ENCODE peak calls at places on chromosomes 2 and 18, in seven cellular contexts. One of them, this sample, is unnamed.

GRCh38 chr2:61016392-61017002 is 1.0 kb upstream of the PEX13 start:
- DNase-seq in K562: no peak
- DNase-seq in endothelial cell of umbilical vein: peak
- DNase-seq in HCT116: no peak
- DNase-seq in GM23338: peak
- DNase-seq in HepG2: peak
- DNase-seq in GM12878: no peak
- DNase-seq in this sample: no peak

GRCh38 chr2:37589298-37589697 is 82.1 kb downstream of the CDC42EP3 start:
- DNase-seq in HepG2: no peak
- DNase-seq in GM23338: no peak
- DNase-seq in HCT116: no peak
- DNase-seq in GM12878: no peak
- DNase-seq in K562: no peak
- DNase-seq in endothelial cell of umbilical vein: no peak
- DNase-seq in this sample: no peak

GRCh38 chr2:23925702-23926288 is 1.1 kb downstream of the ATAD2B start:
- DNase-seq in K562: peak
- DNase-seq in GM23338: peak
- DNase-seq in endothelial cell of umbilical vein: peak
- DNase-seq in HepG2: peak
- DNase-seq in GM12878: peak
- DNase-seq in HCT116: no peak
- DNase-seq in this sample: no peak

GRCh38 chr2:317501-318424 is 29.9 kb upstream of the ALKAL2 start:
- DNase-seq in GM12878: no peak
- DNase-seq in GM23338: peak
- DNase-seq in K562: peak
- DNase-seq in HCT116: no peak
- DNase-seq in endothelial cell of umbilical vein: no peak
- DNase-seq in HepG2: no peak
- DNase-seq in this sample: no peak

GRCh38 chr2:47819834-47820233 is 36.9 kb downstream of the MSH6 start:
- DNase-seq in GM23338: no peak
- DNase-seq in GM12878: no peak
- DNase-seq in HCT116: no peak
- DNase-seq in K562: no peak
- DNase-seq in endothelial cell of umbilical vein: no peak
- DNase-seq in HepG2: no peak
- DNase-seq in this sample: no peak

GRCh38 chr2:142307086-142307485 is 176.3 kb upstream of the LRP1B start:
- DNase-seq in HepG2: no peak
- DNase-seq in GM23338: no peak
- DNase-seq in K562: no peak
- DNase-seq in endothelial cell of umbilical vein: no peak
- DNase-seq in GM12878: no peak
- DNase-seq in HCT116: no peak
- DNase-seq in this sample: no peak

GRCh38 chr2:198374375-198375072 is 570.1 kb downstream of the PLCL1 start:
- DNase-seq in HCT116: no peak
- DNase-seq in K562: peak
- DNase-seq in HepG2: peak
- DNase-seq in GM23338: peak
- DNase-seq in GM12878: no peak
- DNase-seq in endothelial cell of umbilical vein: peak
- DNase-seq in this sample: peak

GRCh38 chr2:19086351-19086750 is 272.1 kb downstream of the OSR1 start:
- DNase-seq in K562: no peak
- DNase-seq in endothelial cell of umbilical vein: no peak
- DNase-seq in HepG2: no peak
- DNase-seq in HCT116: no peak
- DNase-seq in GM12878: no peak
- DNase-seq in GM23338: peak
- DNase-seq in this sample: no peak

GRCh38 chr2:28695245-28695647 is 56.4 kb upstream of the PPP1CB start:
- DNase-seq in HepG2: no peak
- DNase-seq in GM23338: peak
- DNase-seq in GM12878: no peak
- DNase-seq in K562: no peak
- DNase-seq in endothelial cell of umbilical vein: no peak
- DNase-seq in HCT116: no peak
- DNase-seq in this sample: no peak

GRCh38 chr2:192314800-192315481 is 120.2 kb upstream of the TMEFF2 start:
- DNase-seq in GM23338: no peak
- DNase-seq in GM12878: no peak
- DNase-seq in HepG2: no peak
- DNase-seq in K562: no peak
- DNase-seq in HCT116: no peak
- DNase-seq in endothelial cell of umbilical vein: no peak
- DNase-seq in this sample: no peak

GRCh38 chr2:230694241-230694640 is 18.4 kb upstream of the CAB39 start:
- DNase-seq in endothelial cell of umbilical vein: no peak
- DNase-seq in HCT116: no peak
- DNase-seq in K562: no peak
- DNase-seq in GM23338: no peak
- DNase-seq in GM12878: no peak
- DNase-seq in HepG2: no peak
- DNase-seq in this sample: no peak

GRCh38 chr2:59176737-59177136 is 935.6 kb upstream of the FANCL start:
- DNase-seq in GM12878: no peak
- DNase-seq in GM23338: peak
- DNase-seq in HepG2: no peak
- DNase-seq in HCT116: no peak
- DNase-seq in K562: peak
- DNase-seq in endothelial cell of umbilical vein: no peak
- DNase-seq in this sample: no peak

GRCh38 chr18:44955825-44956224 is 275.1 kb downstream of the SETBP1 start:
- DNase-seq in endothelial cell of umbilical vein: no peak
- DNase-seq in GM12878: no peak
- DNase-seq in HepG2: no peak
- DNase-seq in HCT116: no peak
- DNase-seq in K562: no peak
- DNase-seq in GM23338: no peak
- DNase-seq in this sample: no peak

GRCh38 chr2:166413255-166413654 is 37.5 kb upstream of the SCN9A start:
- DNase-seq in endothelial cell of umbilical vein: no peak
- DNase-seq in GM23338: no peak
- DNase-seq in K562: peak
- DNase-seq in GM12878: no peak
- DNase-seq in HepG2: no peak
- DNase-seq in HCT116: no peak
- DNase-seq in this sample: no peak

GRCh38 chr2:9692392-9693137 is 61.8 kb upstream of the YWHAQ start:
- DNase-seq in endothelial cell of umbilical vein: no peak
- DNase-seq in HCT116: no peak
- DNase-seq in HepG2: no peak
- DNase-seq in GM23338: peak
- DNase-seq in K562: no peak
- DNase-seq in GM12878: no peak
- DNase-seq in this sample: no peak

GRCh38 chr2:217331577-217332139 is 471.8 kb upstream of the TNP1 start:
- DNase-seq in HepG2: peak
- DNase-seq in HCT116: no peak
- DNase-seq in GM12878: no peak
- DNase-seq in K562: no peak
- DNase-seq in GM23338: peak
- DNase-seq in endothelial cell of umbilical vein: peak
- DNase-seq in this sample: no peak

GRCh38 chr2:28359222-28360065 is 33.2 kb upstream of the FOSL2 start:
- DNase-seq in GM12878: peak
- DNase-seq in K562: peak
- DNase-seq in HepG2: peak
- DNase-seq in GM23338: no peak
- DNase-seq in endothelial cell of umbilical vein: peak
- DNase-seq in HCT116: no peak
- DNase-seq in this sample: no peak

GRCh38 chr2:9594361-9595063 is 36.3 kb downstream of the YWHAQ start:
- DNase-seq in K562: peak
- DNase-seq in HCT116: peak
- DNase-seq in endothelial cell of umbilical vein: peak
- DNase-seq in HepG2: peak
- DNase-seq in GM23338: no peak
- DNase-seq in GM12878: no peak
- DNase-seq in this sample: no peak

GRCh38 chr2:226198956-226199355 is 600.7 kb downstream of the IRS1 start:
- DNase-seq in GM23338: no peak
- DNase-seq in K562: no peak
- DNase-seq in HCT116: no peak
- DNase-seq in HepG2: no peak
- DNase-seq in GM12878: no peak
- DNase-seq in endothelial cell of umbilical vein: no peak
- DNase-seq in this sample: no peak

GRCh38 chr2:237558918-237559645 is 7.3 kb upstream of the PRLH start:
- DNase-seq in GM23338: no peak
- DNase-seq in endothelial cell of umbilical vein: no peak
- DNase-seq in HepG2: no peak
- DNase-seq in HCT116: no peak
- DNase-seq in GM12878: no peak
- DNase-seq in K562: no peak
- DNase-seq in this sample: no peak

GRCh38 chr18:77140439-77141109 is 8.0 kb upstream of the MBP start:
- DNase-seq in HCT116: no peak
- DNase-seq in GM23338: no peak
- DNase-seq in HepG2: no peak
- DNase-seq in endothelial cell of umbilical vein: no peak
- DNase-seq in K562: no peak
- DNase-seq in GM12878: no peak
- DNase-seq in this sample: no peak

GRCh38 chr2:202831241-202831997 is 40.1 kb downstream of the ICA1L start:
- DNase-seq in K562: peak
- DNase-seq in GM23338: peak
- DNase-seq in GM12878: peak
- DNase-seq in HCT116: peak
- DNase-seq in endothelial cell of umbilical vein: peak
- DNase-seq in HepG2: peak
- DNase-seq in this sample: peak

GRCh38 chr2:42999856-43000241 is 207.5 kb upstream of the HAAO start:
- DNase-seq in K562: no peak
- DNase-seq in GM12878: no peak
- DNase-seq in endothelial cell of umbilical vein: no peak
- DNase-seq in HCT116: no peak
- DNase-seq in HepG2: no peak
- DNase-seq in GM23338: no peak
- DNase-seq in this sample: no peak

GRCh38 chr18:63197246-63197791 is 122.2 kb downstream of the BCL2 start:
- DNase-seq in GM12878: no peak
- DNase-seq in K562: no peak
- DNase-seq in endothelial cell of umbilical vein: no peak
- DNase-seq in GM23338: no peak
- DNase-seq in HCT116: no peak
- DNase-seq in HepG2: no peak
- DNase-seq in this sample: no peak

GRCh38 chr18:63199743-63200241 is 119.8 kb downstream of the BCL2 start:
- DNase-seq in K562: peak
- DNase-seq in GM12878: no peak
- DNase-seq in endothelial cell of umbilical vein: no peak
- DNase-seq in GM23338: no peak
- DNase-seq in HCT116: no peak
- DNase-seq in HepG2: no peak
- DNase-seq in this sample: no peak

GRCh38 chr18:63198098-63198760 is 121.3 kb downstream of the BCL2 start:
- DNase-seq in endothelial cell of umbilical vein: no peak
- DNase-seq in K562: no peak
- DNase-seq in HCT116: no peak
- DNase-seq in GM12878: no peak
- DNase-seq in GM23338: no peak
- DNase-seq in HepG2: no peak
- DNase-seq in this sample: no peak

GRCh38 chr18:63195410-63196159 is 124.0 kb downstream of the BCL2 start:
- DNase-seq in GM12878: no peak
- DNase-seq in HepG2: no peak
- DNase-seq in K562: no peak
- DNase-seq in endothelial cell of umbilical vein: no peak
- DNase-seq in HCT116: no peak
- DNase-seq in GM23338: no peak
- DNase-seq in this sample: no peak

GRCh38 chr18:63198868-63199742 is 120.5 kb downstream of the BCL2 start:
- DNase-seq in endothelial cell of umbilical vein: no peak
- DNase-seq in HepG2: no peak
- DNase-seq in K562: no peak
- DNase-seq in HCT116: no peak
- DNase-seq in GM23338: no peak
- DNase-seq in GM12878: no peak
- DNase-seq in this sample: no peak
- TF ChIP-seq EZH2 in endothelial cell of umbilical vein: no peak
- TF ChIP-seq EZH2 in HepG2: no peak
- TF ChIP-seq EZH2 in K562: no peak
- TF ChIP-seq EZH2 in HCT116: no peak
- TF ChIP-seq EZH2 in GM23338: no peak
- TF ChIP-seq EZH2 in GM12878: no peak
- TF ChIP-seq EZH2 in this sample: no peak

DNA sequence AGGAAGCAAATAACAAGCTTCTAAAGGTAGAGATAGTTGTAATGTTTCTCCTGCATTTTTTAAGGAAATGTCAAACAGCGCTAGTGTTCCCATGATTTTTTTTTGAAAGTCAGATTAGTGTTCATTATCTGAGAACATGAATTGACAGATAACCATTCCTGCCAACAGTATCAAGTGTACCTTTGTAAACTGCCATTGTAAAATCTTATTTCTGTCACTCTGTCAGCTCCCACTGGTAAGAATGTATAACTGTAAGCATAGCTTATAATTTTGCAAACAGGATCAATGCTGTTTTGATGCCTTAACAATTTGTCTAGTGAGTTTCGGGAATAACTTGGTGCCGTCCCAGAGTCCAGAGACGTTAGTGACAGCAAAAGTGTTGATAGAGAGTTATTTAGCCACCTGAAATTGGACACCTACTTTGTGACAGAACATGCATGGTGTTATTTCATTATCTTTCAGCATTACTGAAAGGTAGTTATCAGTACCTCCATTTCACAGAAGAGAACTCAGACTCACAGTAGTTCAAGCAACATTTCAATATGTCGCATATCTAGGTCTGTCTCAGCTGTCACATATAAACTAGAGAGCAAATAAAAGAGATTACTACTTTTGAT is 221.4 kb downstream of the THSD7B start:
- DNase-seq in GM12878: no peak
- DNase-seq in endothelial cell of umbilical vein: no peak
- DNase-seq in HepG2: no peak
- DNase-seq in HCT116: no peak
- DNase-seq in K562: no peak
- DNase-seq in GM23338: no peak
- DNase-seq in this sample: no peak
- TF ChIP-seq POLR2AphosphoS5 in GM12878: no peak
- TF ChIP-seq POLR2AphosphoS5 in endothelial cell of umbilical vein: no peak
- TF ChIP-seq POLR2AphosphoS5 in HepG2: no peak
- TF ChIP-seq POLR2AphosphoS5 in HCT116: no peak
- TF ChIP-seq POLR2AphosphoS5 in K562: no peak
- TF ChIP-seq POLR2AphosphoS5 in GM23338: no peak
- TF ChIP-seq POLR2AphosphoS5 in this sample: no peak

GRCh38 chr2:8303322-8303832 is 378.5 kb upstream of the ID2 start:
- DNase-seq in HCT116: no peak
- DNase-seq in endothelial cell of umbilical vein: no peak
- DNase-seq in GM23338: no peak
- DNase-seq in K562: no peak
- DNase-seq in GM12878: peak
- DNase-seq in HepG2: no peak
- DNase-seq in this sample: no peak
- H3K4me3 ChIP-seq in HCT116: no peak
- H3K4me3 ChIP-seq in endothelial cell of umbilical vein: no peak
- H3K4me3 ChIP-seq in GM23338: no peak
- H3K4me3 ChIP-seq in K562: no peak
- H3K4me3 ChIP-seq in GM12878: no peak
- H3K4me3 ChIP-seq in HepG2: no peak
- H3K4me3 ChIP-seq in this sample: no peak

GRCh38 chr2:38775097-38775920 is 2.7 kb upstream of the GEMIN6 start:
- DNase-seq in GM12878: no peak
- DNase-seq in HCT116: no peak
- DNase-seq in K562: peak
- DNase-seq in endothelial cell of umbilical vein: no peak
- DNase-seq in HepG2: peak
- DNase-seq in GM23338: no peak
- DNase-seq in this sample: no peak
- TF ChIP-seq EZH2 in GM12878: no peak
- TF ChIP-seq EZH2 in HCT116: no peak
- TF ChIP-seq EZH2 in K562: no peak
- TF ChIP-seq EZH2 in endothelial cell of umbilical vein: no peak
- TF ChIP-seq EZH2 in HepG2: no peak
- TF ChIP-seq EZH2 in GM23338: no peak
- TF ChIP-seq EZH2 in this sample: no peak

This sample was measured in SK-N-MC.